ENCODE peak calls at places on chromosomes 2 and 18, in four cellular contexts. B, M, U and L are unnamed samples.
A peak's percentile ranks its signal among the peaks of the same experiment; 100 is the strongest.

GRCh38 chr2:160376576-160376975 is 117.0 kb downstream of the RBMS1 start:
- DNase-seq in B (peak; percentile 79), M (no peak), U (no peak), L (no peak)

GRCh38 chr2:212013656-212014055 is 524.9 kb downstream of the ERBB4 start:
- DNase-seq in B (no peak), M (no peak), U (no peak), L (no peak)

GRCh38 chr18:30766053-30766452 is 276.5 kb downstream of the DSC3 start:
- DNase-seq in B (no peak), M (no peak), U (no peak), L (no peak)

GRCh38 chr2:227479865-227480475 is 8.0 kb downstream of the AGFG1 start:
- DNase-seq in B (peak; percentile 65), M (no peak), U (no peak), L (no peak)

GRCh38 chr2:39989888-39990287 is 210.8 kb upstream of the THUMPD2 start:
- DNase-seq in B (no peak), M (no peak), U (no peak), L (no peak)

GRCh38 chr18:2883137-2883671 is 36.4 kb downstream of the EMILIN2 start:
- DNase-seq in B (no peak), M (no peak), U (peak; percentile 56), L (no peak)

GRCh38 chr2:58289029-58289428 is 47.9 kb upstream of the FANCL start:
- DNase-seq in B (peak; percentile 12), M (no peak), U (no peak), L (no peak)

GRCh38 chr2:27211241-27211942 is 449 bp upstream of the ATRAID start:
- DNase-seq in B (no peak), M (no peak), U (no peak), L (no peak)

GRCh38 chr2:147487286-147487979 is 357.4 kb upstream of the ACVR2A start:
- DNase-seq in B (no peak), M (no peak), U (no peak), L (no peak)

GRCh38 chr2:9273496-9273895 is 66.9 kb downstream of the ASAP2 start:
- DNase-seq in B (no peak), M (no peak), U (no peak), L (no peak)

GRCh38 chr2:237295889-237296480 is 118.0 kb downstream of the COL6A3 start:
- DNase-seq in B (no peak), M (no peak), U (no peak), L (no peak)

GRCh38 chr2:228507870-228508269 is 326.4 kb upstream of the SPHKAP start:
- DNase-seq in B (no peak), M (no peak), U (peak; percentile 21), L (no peak)

GRCh38 chr2:126042089-126042488 is 613.9 kb upstream of the GYPC start:
- DNase-seq in B (no peak), M (no peak), U (no peak), L (no peak)

GRCh38 chr2:47230418-47230817 is 75.3 kb upstream of the STPG4 start:
- DNase-seq in B (no peak), M (no peak), U (peak; percentile 44), L (no peak)

GRCh38 chr2:15870565-15870964 is 69.8 kb upstream of the MYCN start:
- DNase-seq in B (no peak), M (no peak), U (no peak), L (no peak)

GRCh38 chr2:42127425-42128424 is 41.4 kb upstream of the EML4 start:
- DNase-seq in B (no peak), M (peak; percentile 62), U (no peak), L (peak; percentile 83)
- TF ChIP-seq EP300 in B (no peak), M (no peak), U (no peak), L (peak; percentile 70)

GRCh38 chr18:62847081-62847480 is 131.7 kb downstream of the PHLPP1 start:
- DNase-seq in B (no peak), M (no peak), U (no peak), L (no peak)

GRCh38 chr18:62846334-62846733 is 131.0 kb downstream of the PHLPP1 start:
- DNase-seq in B (no peak), M (no peak), U (no peak), L (no peak)

GRCh38 chr18:62841405-62841804 is 126.1 kb downstream of the PHLPP1 start:
- DNase-seq in B (no peak), M (no peak), U (no peak), L (no peak)

GRCh38 chr18:62842898-62843297 is 127.6 kb downstream of the PHLPP1 start:
- DNase-seq in B (no peak), M (no peak), U (no peak), L (no peak)

DNA sequence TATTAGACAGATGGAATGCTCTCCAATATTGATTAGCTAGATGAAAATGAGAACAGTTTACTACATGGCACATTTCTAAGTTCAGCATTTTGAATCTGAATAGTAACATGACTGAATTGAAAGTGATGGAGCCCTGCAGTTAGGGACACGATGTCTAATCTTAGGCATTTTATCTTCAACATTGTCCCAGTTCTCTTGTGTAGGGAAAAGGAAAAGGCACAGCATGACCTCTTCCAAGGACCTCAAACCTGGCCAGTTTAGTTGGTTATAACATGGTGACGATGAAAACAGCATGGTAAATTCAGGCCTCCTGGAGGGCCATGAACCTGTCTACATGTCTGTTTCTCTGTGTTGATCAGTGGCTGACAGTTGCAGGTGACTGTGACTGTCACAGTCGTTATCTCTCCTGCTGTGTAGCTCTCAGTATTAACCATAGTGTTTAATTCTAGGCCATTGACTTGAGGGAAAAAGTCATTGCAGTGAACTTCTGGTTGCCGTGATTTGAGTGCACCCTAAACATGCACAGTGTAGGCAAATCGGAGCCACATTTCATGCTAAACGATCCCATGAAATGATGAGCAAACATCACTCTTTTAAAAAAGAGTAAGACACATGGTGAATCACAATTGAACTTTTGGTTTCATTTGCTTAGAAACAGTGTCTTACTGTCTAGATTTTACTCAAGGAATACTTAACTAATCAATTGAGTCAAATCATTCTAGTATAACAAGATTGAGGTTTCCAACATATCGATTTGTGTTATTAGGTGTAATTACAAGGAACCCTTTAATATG is 129.7 kb downstream of the PHLPP1 start:
- DNase-seq in B (no peak), M (no peak), U (no peak), L (no peak)
- TF ChIP-seq EP300 in B (no peak), M (no peak), U (no peak), L (no peak)

GRCh38 chr2:18831916-18832510 is 242.6 kb upstream of the NT5C1B start:
- DNase-seq in B (no peak), M (no peak), U (no peak), L (no peak)

GRCh38 chr2:18828296-18828695 is 238.9 kb upstream of the NT5C1B start:
- DNase-seq in B (no peak), M (no peak), U (no peak), L (no peak)

GRCh38 chr2:18830962-18831361 is 241.6 kb upstream of the NT5C1B start:
- DNase-seq in B (no peak), M (no peak), U (no peak), L (no peak)

GRCh38 chr2:18829976-18830375 is 240.6 kb upstream of the NT5C1B start:
- DNase-seq in B (no peak), M (no peak), U (no peak), L (no peak)

DNA sequence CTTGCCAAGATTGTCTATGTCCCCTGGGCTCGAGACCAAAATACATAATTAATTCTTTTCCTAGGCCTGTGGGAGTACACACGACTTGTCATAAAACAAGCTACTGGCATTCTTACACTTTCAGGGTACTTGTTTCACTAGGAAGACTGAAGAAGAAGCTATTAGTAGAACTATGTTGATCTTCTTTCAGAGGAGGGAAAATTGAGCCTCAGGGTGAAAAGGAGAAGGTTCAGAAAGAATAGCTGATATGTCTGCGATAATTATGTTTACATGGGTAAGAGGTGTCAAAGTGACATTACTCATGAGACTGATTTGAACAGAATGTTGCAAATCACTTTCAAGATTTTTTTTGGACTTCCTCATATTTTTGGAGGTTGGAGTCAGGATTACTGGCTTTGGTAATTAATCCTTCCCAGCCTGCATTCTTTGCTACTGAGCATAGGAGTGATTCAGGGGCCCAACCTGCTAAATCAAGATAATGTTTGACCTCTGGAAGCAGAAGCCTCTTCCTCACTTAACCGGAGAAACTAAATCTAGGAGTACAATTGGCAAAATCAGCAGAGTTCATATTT is 240.0 kb upstream of the NT5C1B start:
- DNase-seq in B (peak; percentile 24), M (no peak), U (no peak), L (no peak)
- TF ChIP-seq EP300 in B (no peak), M (no peak), U (no peak), L (no peak)

GRCh38 chr18:12008181-12008767 is 27.0 kb downstream of the IMPA2 start:
- DNase-seq in B (no peak), M (no peak), U (no peak), L (no peak)
- TF ChIP-seq EP300 in B (no peak), M (no peak), U (no peak), L (no peak)

GRCh38 chr18:42813570-42813969 is 301.9 kb downstream of the RIT2 start:
- DNase-seq in B (no peak), M (no peak), U (no peak), L (no peak)

DNA sequence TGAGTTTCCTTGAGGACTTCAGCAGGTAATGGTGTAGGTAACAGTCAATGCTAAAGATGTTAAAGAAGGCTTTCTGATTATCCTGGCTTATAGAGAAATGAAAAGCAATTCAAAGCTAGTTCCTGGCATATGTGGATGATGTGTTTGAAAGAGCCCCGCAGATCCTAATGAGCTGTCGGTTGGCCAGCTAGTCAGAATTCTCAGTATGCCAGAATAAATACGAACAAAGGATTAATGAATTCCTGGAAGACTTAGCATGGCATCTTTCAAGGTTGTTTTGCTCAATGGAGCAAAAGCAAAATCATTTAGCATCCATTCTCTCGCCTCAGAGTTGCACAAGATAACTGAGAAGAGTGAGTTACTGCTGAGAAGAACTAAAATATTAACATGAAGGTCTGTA is 307.6 kb downstream of the RIT2 start:
- DNase-seq in B (no peak), M (no peak), U (no peak), L (no peak)
- TF ChIP-seq EP300 in B (no peak), M (no peak), U (no peak), L (no peak)